ENCODE peak calls at places on chromosomes 16 and 17, in six cellular contexts. One of them, this sample, is unnamed.

GRCh38 chr17:78641243-78641642 is 64.0 kb upstream of the DNAH17 start:
- DNase-seq in astrocyte of the cerebellum: no peak
- DNase-seq in central memory CD4-positive, alpha-beta T cell: no peak
- DNase-seq in globus pallidus: no peak
- DNase-seq in midbrain: no peak
- DNase-seq in Right ventricle myocardium superior: no peak
- DNase-seq in this sample: no peak

GRCh38 chr16:27195941-27196595 is 7.3 kb upstream of the KDM8 start:
- DNase-seq in globus pallidus: no peak
- DNase-seq in Right ventricle myocardium superior: no peak
- DNase-seq in central memory CD4-positive, alpha-beta T cell: peak; percentile 89
- DNase-seq in astrocyte of the cerebellum: no peak
- DNase-seq in midbrain: no peak
- DNase-seq in this sample: no peak

GRCh38 chr16:82108774-82109173 is 61.2 kb downstream of the MPHOSPH6 start:
- DNase-seq in astrocyte of the cerebellum: no peak
- DNase-seq in central memory CD4-positive, alpha-beta T cell: no peak
- DNase-seq in Right ventricle myocardium superior: no peak
- DNase-seq in midbrain: no peak
- DNase-seq in globus pallidus: no peak
- DNase-seq in this sample: no peak

GRCh38 chr17:74785096-74785980 is 9.2 kb upstream of the NAT9 start:
- DNase-seq in central memory CD4-positive, alpha-beta T cell: no peak
- DNase-seq in astrocyte of the cerebellum: no peak
- DNase-seq in Right ventricle myocardium superior: no peak
- DNase-seq in midbrain: no peak
- DNase-seq in globus pallidus: no peak
- DNase-seq in this sample: no peak

GRCh38 chr16:84738255-84739038 is 38.6 kb downstream of the USP10 start:
- DNase-seq in midbrain: peak; percentile 67
- DNase-seq in central memory CD4-positive, alpha-beta T cell: peak; percentile 72
- DNase-seq in Right ventricle myocardium superior: peak; percentile 77
- DNase-seq in astrocyte of the cerebellum: no peak
- DNase-seq in globus pallidus: peak; percentile 80
- DNase-seq in this sample: peak; percentile 85

GRCh38 chr16:14483819-14484385 is 146.2 kb downstream of the PARN start:
- DNase-seq in astrocyte of the cerebellum: no peak
- DNase-seq in central memory CD4-positive, alpha-beta T cell: no peak
- DNase-seq in globus pallidus: no peak
- DNase-seq in midbrain: no peak
- DNase-seq in Right ventricle myocardium superior: no peak
- DNase-seq in this sample: no peak

GRCh38 chr17:75344664-75345063 is 55.4 kb upstream of the SLC25A19 start:
- DNase-seq in central memory CD4-positive, alpha-beta T cell: no peak
- DNase-seq in Right ventricle myocardium superior: no peak
- DNase-seq in midbrain: no peak
- DNase-seq in astrocyte of the cerebellum: no peak
- DNase-seq in globus pallidus: no peak
- DNase-seq in this sample: no peak

GRCh38 chr17:73944366-73944765 is 259.1 kb upstream of the RPL38 start:
- DNase-seq in Right ventricle myocardium superior: no peak
- DNase-seq in globus pallidus: no peak
- DNase-seq in central memory CD4-positive, alpha-beta T cell: no peak
- DNase-seq in midbrain: no peak
- DNase-seq in astrocyte of the cerebellum: no peak
- DNase-seq in this sample: no peak

GRCh38 chr17:4802228-4802627 is at the start of gene C17orf114:
- DNase-seq in central memory CD4-positive, alpha-beta T cell: no peak
- DNase-seq in Right ventricle myocardium superior: no peak
- DNase-seq in midbrain: no peak
- DNase-seq in globus pallidus: no peak
- DNase-seq in astrocyte of the cerebellum: no peak
- DNase-seq in this sample: no peak

GRCh38 chr16:70156207-70156978 is 17.2 kb upstream of the CLEC18C start:
- DNase-seq in Right ventricle myocardium superior: no peak
- DNase-seq in midbrain: no peak
- DNase-seq in central memory CD4-positive, alpha-beta T cell: no peak
- DNase-seq in globus pallidus: no peak
- DNase-seq in astrocyte of the cerebellum: no peak
- DNase-seq in this sample: no peak

GRCh38 chr16:88681084-88681680 is 5.1 kb downstream of the SNAI3 start:
- DNase-seq in astrocyte of the cerebellum: no peak
- DNase-seq in globus pallidus: no peak
- DNase-seq in midbrain: no peak
- DNase-seq in Right ventricle myocardium superior: no peak
- DNase-seq in central memory CD4-positive, alpha-beta T cell: no peak
- DNase-seq in this sample: no peak

GRCh38 chr17:12047977-12048376 is 27.3 kb downstream of the MAP2K4 start:
- DNase-seq in midbrain: no peak
- DNase-seq in astrocyte of the cerebellum: no peak
- DNase-seq in Right ventricle myocardium superior: no peak
- DNase-seq in globus pallidus: no peak
- DNase-seq in central memory CD4-positive, alpha-beta T cell: no peak
- DNase-seq in this sample: no peak